ENCODE peak calls at places on chromosomes 16 and 17, in eight cellular contexts. C is activated T-cell treated with anti-CD3 and anti-CD28 coated beads, Interleukin-2, amount 50 U/mL, for 72 hours; R is GM12865; V is ACHN; U is activated gamma-delta T cell treated with anti-CD3 and anti-CD28 coated beads, Interleukin-2, amount 50 U/mL, for 16 hours; Z is heart right ventricle; F is body of pancreas; G is activated effector memory CD4-positive, alpha-beta T cell treated with Interleukin-2 at 50 U/mL for 16 hours. W is an unnamed sample.

GRCh38 chr17:44444735-44445105 is 55.3 kb upstream of the ITGA2B start:
- DNase-seq in V (peak), U (no peak), C (no peak), R (no peak), F (no peak), G (no peak), Z (no peak), W (no peak)

GRCh38 chr16:75861981-75862380 is 135.7 kb upstream of the CPHXL start:
- DNase-seq in U (no peak), V (no peak), R (no peak), Z (no peak), C (no peak), G (no peak), F (no peak), W (no peak)

GRCh38 chr17:50634123-50634914 is at the start of gene ABCC3:
- DNase-seq in R (peak), G (no peak), Z (no peak), V (peak), F (peak), U (no peak), C (peak), W (no peak)

GRCh38 chr17:48513653-48514482 is 16.9 kb downstream of the HOXB1 start:
- DNase-seq in U (no peak), Z (no peak), F (no peak), V (no peak), G (no peak), C (no peak), R (peak), W (no peak)

GRCh38 chr17:5584971-5585794 is 874 bp upstream of the NLRP1 start:
- DNase-seq in F (no peak), Z (no peak), U (no peak), V (peak), C (no peak), R (no peak), G (no peak), W (no peak)

GRCh38 chr17:31579265-31579664 is 187.8 kb downstream of the RAB11FIP4 start:
- DNase-seq in F (no peak), C (no peak), R (no peak), U (no peak), Z (no peak), G (no peak), V (no peak), W (peak)

GRCh38 chr17:70796757-70797156 is 627.4 kb downstream of the KCNJ2 start:
- DNase-seq in C (no peak), U (no peak), V (no peak), Z (no peak), G (no peak), F (no peak), R (no peak), W (no peak)

GRCh38 chr16:89863741-89864391 is 9.5 kb upstream of the TCF25 start:
- DNase-seq in U (peak), F (no peak), C (peak), G (peak), V (no peak), Z (peak), R (peak), W (peak)

GRCh38 chr17:29977836-29978235 is 36.4 kb downstream of the EFCAB5 start:
- DNase-seq in U (no peak), G (no peak), C (no peak), Z (no peak), F (no peak), R (no peak), V (no peak), W (no peak)

GRCh38 chr17:10616502-10617119 is 40.5 kb downstream of the MYH3 start:
- DNase-seq in G (peak), U (peak), V (peak), C (peak), Z (peak), R (peak), F (peak), W (peak)

GRCh38 chr17:40150215-40150614 is 9.9 kb downstream of the CASC3 start:
- DNase-seq in V (no peak), R (no peak), C (no peak), G (no peak), F (no peak), Z (no peak), U (no peak), W (no peak)

GRCh38 chr17:42019509-42020404 is at the start of gene NKIRAS2:
- DNase-seq in C (peak), Z (peak), G (peak), U (peak), V (peak), R (peak), F (peak), W (peak)

GRCh38 chr17:5955764-5956163 is 114.4 kb upstream of the WSCD1 start:
- DNase-seq in U (no peak), V (no peak), C (no peak), G (no peak), F (no peak), R (no peak), Z (no peak), W (no peak)

GRCh38 chr17:18954321-18954720 is 2.4 kb downstream of the SLC5A10 start:
- DNase-seq in F (no peak), U (no peak), R (no peak), Z (no peak), C (no peak), V (no peak), G (no peak), W (no peak)

GRCh38 chr16:11038777-11039176 is 94.4 kb downstream of the CLEC16A start:
- DNase-seq in U (no peak), F (no peak), V (no peak), R (no peak), Z (no peak), C (no peak), G (no peak), W (no peak)

GRCh38 chr16:67847064-67847861 is at the start of gene CENPT:
- DNase-seq in V (peak), C (no peak), U (no peak), G (no peak), R (peak), F (peak), Z (peak), W (no peak)